ENCODE peak calls at places on chromosomes 12 and 14, in five cellular contexts. One of them, this sample, is unnamed.

GRCh38 chr14:49036991-49037390 is 549.2 kb downstream of the RPS29 start:
- DNase-seq in dorsolateral prefrontal cortex: no peak
- DNase-seq in tibial nerve: no peak
- DNase-seq in RWPE1: no peak
- DNase-seq in esophagus squamous epithelium: no peak
- DNase-seq in this sample: no peak

GRCh38 chr12:50599366-50600095 is 94.7 kb downstream of the DIP2B start:
- DNase-seq in esophagus squamous epithelium: no peak
- DNase-seq in RWPE1: no peak
- DNase-seq in tibial nerve: no peak
- DNase-seq in dorsolateral prefrontal cortex: no peak
- DNase-seq in this sample: no peak

GRCh38 chr12:52495385-52495784 is 2.3 kb upstream of the KRT6A start:
- DNase-seq in esophagus squamous epithelium: no peak
- DNase-seq in tibial nerve: no peak
- DNase-seq in dorsolateral prefrontal cortex: no peak
- DNase-seq in RWPE1: peak; percentile 66
- DNase-seq in this sample: no peak

GRCh38 chr14:83520837-83521236 is 1987.2 kb upstream of the SEL1L start:
- DNase-seq in tibial nerve: no peak
- DNase-seq in esophagus squamous epithelium: no peak
- DNase-seq in dorsolateral prefrontal cortex: no peak
- DNase-seq in RWPE1: no peak
- DNase-seq in this sample: no peak

GRCh38 chr14:52380294-52380693 is 66.2 kb downstream of the PTGER2 start:
- DNase-seq in dorsolateral prefrontal cortex: no peak
- DNase-seq in esophagus squamous epithelium: no peak
- DNase-seq in tibial nerve: no peak
- DNase-seq in RWPE1: peak; percentile 20
- DNase-seq in this sample: no peak

GRCh38 chr12:112564160-112564559 is 145.4 kb downstream of the PTPN11 start:
- DNase-seq in tibial nerve: no peak
- DNase-seq in esophagus squamous epithelium: no peak
- DNase-seq in dorsolateral prefrontal cortex: no peak
- DNase-seq in RWPE1: no peak
- DNase-seq in this sample: no peak

GRCh38 chr12:56128669-56129209 is 672 bp downstream of the ESYT1 start:
- DNase-seq in RWPE1: peak; percentile 33
- DNase-seq in tibial nerve: no peak
- DNase-seq in esophagus squamous epithelium: no peak
- DNase-seq in dorsolateral prefrontal cortex: peak; percentile 21
- DNase-seq in this sample: no peak

GRCh38 chr12:103955811-103956514 is 9.7 kb upstream of the TDG start:
- DNase-seq in tibial nerve: no peak
- DNase-seq in esophagus squamous epithelium: no peak
- DNase-seq in RWPE1: no peak
- DNase-seq in dorsolateral prefrontal cortex: no peak
- DNase-seq in this sample: no peak

GRCh38 chr12:109827566-109828550 is 5.3 kb downstream of the TRPV4 start:
- DNase-seq in RWPE1: no peak
- DNase-seq in dorsolateral prefrontal cortex: no peak
- DNase-seq in tibial nerve: peak; percentile 26
- DNase-seq in esophagus squamous epithelium: no peak
- DNase-seq in this sample: peak; percentile 6

GRCh38 chr12:101010881-101011280 is 199.2 kb downstream of the SLC5A8 start:
- DNase-seq in RWPE1: no peak
- DNase-seq in esophagus squamous epithelium: no peak
- DNase-seq in dorsolateral prefrontal cortex: no peak
- DNase-seq in tibial nerve: no peak
- DNase-seq in this sample: no peak

GRCh38 chr12:113470871-113471618 is 626 bp downstream of the LHX5 start:
- DNase-seq in tibial nerve: no peak
- DNase-seq in RWPE1: no peak
- DNase-seq in dorsolateral prefrontal cortex: no peak
- DNase-seq in esophagus squamous epithelium: no peak
- DNase-seq in this sample: no peak

GRCh38 chr12:1355396-1355795 is 239.0 kb downstream of the FBXL14 start:
- DNase-seq in esophagus squamous epithelium: no peak
- DNase-seq in tibial nerve: no peak
- DNase-seq in dorsolateral prefrontal cortex: no peak
- DNase-seq in RWPE1: no peak
- DNase-seq in this sample: no peak

GRCh38 chr14:88792572-88793258 is at the start of gene EML5:
- DNase-seq in RWPE1: peak; percentile 69
- DNase-seq in tibial nerve: peak; percentile 50
- DNase-seq in esophagus squamous epithelium: peak; percentile 55
- DNase-seq in dorsolateral prefrontal cortex: peak; percentile 90
- DNase-seq in this sample: peak; percentile 25

GRCh38 chr14:104429291-104429861 is 150.2 kb upstream of the C14orf180 start:
- DNase-seq in tibial nerve: no peak
- DNase-seq in esophagus squamous epithelium: no peak
- DNase-seq in dorsolateral prefrontal cortex: no peak
- DNase-seq in RWPE1: no peak
- DNase-seq in this sample: no peak

GRCh38 chr12:44307506-44308168 is 471.8 kb downstream of the TMEM117 start:
- DNase-seq in esophagus squamous epithelium: no peak
- DNase-seq in tibial nerve: no peak
- DNase-seq in RWPE1: no peak
- DNase-seq in dorsolateral prefrontal cortex: no peak
- DNase-seq in this sample: no peak

GRCh38 chr12:121797937-121798801 is 4.7 kb upstream of the RHOF start:
- DNase-seq in dorsolateral prefrontal cortex: no peak
- DNase-seq in RWPE1: no peak
- DNase-seq in esophagus squamous epithelium: no peak
- DNase-seq in tibial nerve: peak; percentile 54
- DNase-seq in this sample: no peak

GRCh38 chr12:69739287-69740191 is 879 bp downstream of the RAB3IP start:
- DNase-seq in dorsolateral prefrontal cortex: peak; percentile 54
- DNase-seq in esophagus squamous epithelium: no peak
- DNase-seq in RWPE1: peak; percentile 34
- DNase-seq in tibial nerve: no peak
- DNase-seq in this sample: peak; percentile 2

GRCh38 chr12:127957001-127957660 is 309.8 kb upstream of the TMEM132C start:
- DNase-seq in dorsolateral prefrontal cortex: no peak
- DNase-seq in esophagus squamous epithelium: no peak
- DNase-seq in tibial nerve: no peak
- DNase-seq in RWPE1: no peak
- DNase-seq in this sample: no peak

GRCh38 chr14:68492889-68493288 is 300.0 kb downstream of the ZFP36L1 start:
- DNase-seq in tibial nerve: no peak
- DNase-seq in dorsolateral prefrontal cortex: no peak
- DNase-seq in esophagus squamous epithelium: no peak
- DNase-seq in RWPE1: no peak
- DNase-seq in this sample: no peak

GRCh38 chr12:109449845-109450532 is 27.1 kb downstream of the KCTD10 start:
- DNase-seq in tibial nerve: no peak
- DNase-seq in esophagus squamous epithelium: no peak
- DNase-seq in RWPE1: no peak
- DNase-seq in dorsolateral prefrontal cortex: no peak
- DNase-seq in this sample: no peak

GRCh38 chr12:106974525-106974924 is 12.4 kb downstream of the MTERF2 start:
- DNase-seq in tibial nerve: no peak
- DNase-seq in dorsolateral prefrontal cortex: no peak
- DNase-seq in RWPE1: no peak
- DNase-seq in esophagus squamous epithelium: no peak
- DNase-seq in this sample: no peak

GRCh38 chr12:2666846-2667245 is 127.9 kb upstream of the FKBP4 start:
- DNase-seq in tibial nerve: no peak
- DNase-seq in dorsolateral prefrontal cortex: no peak
- DNase-seq in RWPE1: no peak
- DNase-seq in esophagus squamous epithelium: no peak
- DNase-seq in this sample: no peak

GRCh38 chr14:88625671-88626070 is 62.8 kb downstream of the ZC3H14 start:
- DNase-seq in RWPE1: no peak
- DNase-seq in tibial nerve: no peak
- DNase-seq in esophagus squamous epithelium: no peak
- DNase-seq in dorsolateral prefrontal cortex: no peak
- DNase-seq in this sample: no peak

GRCh38 chr12:67650127-67650495 is 1.6 kb downstream of the DYRK2 start:
- DNase-seq in RWPE1: peak; percentile 22
- DNase-seq in tibial nerve: no peak
- DNase-seq in dorsolateral prefrontal cortex: peak; percentile 12
- DNase-seq in esophagus squamous epithelium: no peak
- DNase-seq in this sample: no peak

GRCh38 chr12:67650528-67651379 is 2.2 kb downstream of the DYRK2 start:
- DNase-seq in RWPE1: no peak
- DNase-seq in dorsolateral prefrontal cortex: no peak
- DNase-seq in esophagus squamous epithelium: no peak
- DNase-seq in tibial nerve: no peak
- DNase-seq in this sample: no peak

GRCh38 chr12:67648306-67649164 is at the start of gene DYRK2:
- DNase-seq in dorsolateral prefrontal cortex: peak; percentile 65
- DNase-seq in RWPE1: peak; percentile 73
- DNase-seq in tibial nerve: peak; percentile 67
- DNase-seq in esophagus squamous epithelium: peak; percentile 17
- DNase-seq in this sample: peak; percentile 25

GRCh38 chr12:67649165-67650126 is 901 bp downstream of the DYRK2 start:
- DNase-seq in dorsolateral prefrontal cortex: peak; percentile 20
- DNase-seq in esophagus squamous epithelium: no peak
- DNase-seq in RWPE1: peak; percentile 29
- DNase-seq in tibial nerve: no peak
- DNase-seq in this sample: no peak

GRCh38 chr12:67651380-67651695 is 2.8 kb downstream of the DYRK2 start:
- DNase-seq in RWPE1: peak; percentile 4
- DNase-seq in dorsolateral prefrontal cortex: no peak
- DNase-seq in tibial nerve: no peak
- DNase-seq in esophagus squamous epithelium: no peak
- DNase-seq in this sample: no peak
- TF ChIP-seq CTCF in RWPE1: no peak
- TF ChIP-seq CTCF in dorsolateral prefrontal cortex: peak; percentile 38
- TF ChIP-seq CTCF in tibial nerve: no peak
- TF ChIP-seq CTCF in esophagus squamous epithelium: peak; percentile 6
- TF ChIP-seq CTCF in this sample: no peak

DNA sequence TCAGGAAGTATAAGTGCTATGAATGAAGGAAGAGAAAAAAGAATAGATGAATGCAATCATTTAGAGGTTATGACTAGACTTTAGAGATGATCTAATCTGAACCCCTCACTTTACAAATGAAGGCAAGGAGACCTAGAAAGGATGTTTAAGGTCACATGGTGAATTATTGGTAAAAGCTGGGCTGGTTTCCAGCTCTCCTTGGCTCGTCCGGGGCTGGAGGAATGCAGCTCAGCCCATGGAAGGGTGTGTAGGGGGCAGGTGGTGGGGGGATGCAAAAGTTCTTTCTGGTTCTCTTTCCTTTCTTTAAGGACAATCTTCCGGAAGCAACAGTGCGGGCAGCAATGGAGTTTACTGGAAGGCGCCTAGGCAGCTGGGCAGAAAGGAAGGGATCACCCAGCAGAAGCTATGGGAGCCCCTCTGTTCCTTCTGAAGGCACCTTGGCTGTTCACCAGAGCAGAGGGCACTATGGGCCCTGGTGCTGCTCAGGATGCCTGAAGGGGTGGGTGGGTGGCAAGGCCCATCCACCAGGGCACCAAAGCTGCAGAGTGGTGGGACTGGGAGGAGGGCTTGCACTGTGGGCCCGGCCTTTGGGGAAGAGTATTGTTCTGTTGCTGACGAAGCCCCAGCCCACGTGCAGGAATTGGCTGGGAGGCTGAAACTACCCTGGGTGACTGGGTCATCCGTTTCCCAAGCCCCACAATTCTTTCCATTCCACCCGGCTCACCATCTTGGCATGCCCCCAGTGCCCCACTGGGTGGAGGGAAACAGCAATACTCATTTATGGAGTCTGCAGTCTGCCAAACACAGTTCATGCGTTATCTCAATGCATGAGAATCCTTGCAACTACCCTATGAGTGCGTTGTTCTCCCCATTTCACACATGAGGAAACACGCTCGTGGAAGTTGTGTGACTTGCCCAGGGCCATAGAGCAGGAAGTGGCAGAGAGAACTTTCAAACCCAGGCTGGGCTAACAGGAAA is 78.2 kb downstream of the IRF2BPL start:
- DNase-seq in tibial nerve: no peak
- DNase-seq in esophagus squamous epithelium: no peak
- DNase-seq in dorsolateral prefrontal cortex: no peak
- DNase-seq in RWPE1: no peak
- DNase-seq in this sample: no peak
- H3K27ac ChIP-seq in tibial nerve: peak overlapping the region; percentile 97
- H3K27ac ChIP-seq in esophagus squamous epithelium: peak overlapping the region; percentile 71
- H3K27ac ChIP-seq in dorsolateral prefrontal cortex: no peak overlapping the region
- H3K27ac ChIP-seq in RWPE1: peak overlapping the region; percentile 100
- H3K27ac ChIP-seq in this sample: no peak overlapping the region

DNA sequence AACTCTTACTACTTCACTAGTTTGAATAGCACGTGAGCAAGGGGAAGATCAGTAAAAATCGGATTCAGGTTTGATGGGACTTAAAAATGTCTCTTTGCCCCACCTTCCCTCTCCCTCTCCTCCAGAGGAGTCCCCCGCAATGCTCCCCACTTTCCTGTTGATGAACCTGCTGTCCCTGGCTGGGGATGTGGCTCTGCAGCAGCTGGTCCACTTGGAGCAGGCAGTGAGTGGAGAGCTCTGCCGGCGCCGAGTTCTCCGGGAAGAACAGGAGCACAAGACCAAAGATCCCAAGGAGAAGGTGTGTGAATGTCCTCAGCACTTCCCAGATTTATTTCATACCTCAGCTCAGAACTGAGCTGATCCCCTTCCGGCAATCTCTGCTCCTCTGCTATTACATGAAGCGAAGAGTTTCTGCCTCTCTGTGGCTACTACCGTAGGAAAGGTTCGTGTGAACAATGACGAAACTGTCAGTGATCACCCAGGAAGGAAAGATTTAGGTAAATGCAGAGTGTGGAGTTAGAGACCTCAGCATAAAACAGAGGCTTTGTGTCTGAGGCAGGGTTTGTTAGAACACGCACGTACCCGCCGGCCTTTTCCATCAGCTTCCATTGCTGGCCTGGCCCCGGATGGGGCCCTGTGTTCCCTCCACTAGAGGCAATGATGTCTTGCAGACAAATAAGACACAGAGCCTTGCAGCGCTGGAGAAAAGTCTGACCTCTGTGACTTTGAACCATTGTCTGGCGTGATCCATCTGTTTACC is 7.4 kb upstream of the GAPDH start:
- DNase-seq in RWPE1: no peak
- DNase-seq in esophagus squamous epithelium: no peak
- DNase-seq in dorsolateral prefrontal cortex: no peak
- DNase-seq in tibial nerve: no peak
- DNase-seq in this sample: no peak
- TF ChIP-seq CTCF in RWPE1: no peak
- TF ChIP-seq CTCF in esophagus squamous epithelium: no peak
- TF ChIP-seq CTCF in dorsolateral prefrontal cortex: no peak
- TF ChIP-seq CTCF in tibial nerve: no peak
- TF ChIP-seq CTCF in this sample: no peak

GRCh38 chr14:95471526-95472304 is 44.7 kb downstream of the SYNE3 start:
- DNase-seq in tibial nerve: no peak
- DNase-seq in esophagus squamous epithelium: no peak
- DNase-seq in dorsolateral prefrontal cortex: peak; percentile 56
- DNase-seq in RWPE1: no peak
- DNase-seq in this sample: no peak

GRCh38 chr14:95470942-95471499 is 45.4 kb downstream of the SYNE3 start:
- DNase-seq in esophagus squamous epithelium: no peak
- DNase-seq in dorsolateral prefrontal cortex: no peak
- DNase-seq in tibial nerve: no peak
- DNase-seq in RWPE1: no peak
- DNase-seq in this sample: no peak

GRCh38 chr14:95474941-95475340 is 41.5 kb downstream of the SYNE3 start:
- DNase-seq in esophagus squamous epithelium: no peak
- DNase-seq in tibial nerve: no peak
- DNase-seq in dorsolateral prefrontal cortex: no peak
- DNase-seq in RWPE1: no peak
- DNase-seq in this sample: no peak

GRCh38 chr14:95474486-95474885 is 42.0 kb downstream of the SYNE3 start:
- DNase-seq in RWPE1: no peak
- DNase-seq in dorsolateral prefrontal cortex: no peak
- DNase-seq in esophagus squamous epithelium: no peak
- DNase-seq in tibial nerve: no peak
- DNase-seq in this sample: no peak

GRCh38 chr14:95472819-95473251 is 43.6 kb downstream of the SYNE3 start:
- DNase-seq in esophagus squamous epithelium: no peak
- DNase-seq in dorsolateral prefrontal cortex: no peak
- DNase-seq in RWPE1: no peak
- DNase-seq in tibial nerve: no peak
- DNase-seq in this sample: no peak
- H3K27ac ChIP-seq in esophagus squamous epithelium: no peak overlapping the region
- H3K27ac ChIP-seq in dorsolateral prefrontal cortex: peak overlapping the region; percentile 74
- H3K27ac ChIP-seq in RWPE1: peak overlapping the region; percentile 2
- H3K27ac ChIP-seq in tibial nerve: peak overlapping the region; percentile 67
- H3K27ac ChIP-seq in this sample: no peak overlapping the region